ENCODE peak calls at places on chromosome 15, in eight cellular contexts. Q is HCEC 1CT; X is NCI-H460; V is NCI-H524; N is H1; B is CD8-positive, alpha-beta memory T cell; C is effector CD4-positive, alpha-beta T cell; M is NCI-H1105. W is an unnamed sample.

GRCh38 chr15:33034588-33034987 is 159.9 kb downstream of the FMN1 start:
- DNase-seq in X (no peak), Q (no peak), B (no peak), C (no peak), N (no peak), M (no peak), V (no peak), W (no peak)

GRCh38 chr15:42033214-42033873 is 12.5 kb upstream of the PLA2G4E start:
- DNase-seq in C (no peak), B (no peak), X (no peak), M (no peak), Q (no peak), N (no peak), V (no peak), W (no peak)

GRCh38 chr15:57395292-57395691 is 19.0 kb downstream of the CGNL1 start:
- DNase-seq in Q (peak; percentile 67), X (no peak), B (no peak), C (no peak), N (no peak), M (no peak), V (peak; percentile 56), W (peak; percentile 81)

GRCh38 chr15:101139986-101140696 is 111.7 kb downstream of the CHSY1 start:
- DNase-seq in X (no peak), Q (no peak), V (no peak), C (no peak), B (no peak), M (no peak), N (no peak), W (no peak)

GRCh38 chr15:98815207-98815606 is 166.9 kb downstream of the IGF1R start:
- DNase-seq in X (no peak), M (no peak), N (no peak), Q (no peak), C (no peak), B (no peak), V (no peak), W (no peak)

GRCh38 chr15:101012326-101013040 is 93.3 kb downstream of the LRRK1 start:
- DNase-seq in C (no peak), M (no peak), N (peak; percentile 46), V (no peak), X (no peak), Q (no peak), B (no peak), W (no peak)

GRCh38 chr15:45157974-45158373 is 28.2 kb downstream of the DUOX1 start:
- DNase-seq in V (no peak), M (no peak), N (no peak), Q (no peak), C (no peak), X (no peak), B (no peak), W (no peak)

GRCh38 chr15:66997212-66997611 is 68.2 kb upstream of the SMAD3 start:
- DNase-seq in N (no peak), C (no peak), Q (peak; percentile 88), M (no peak), B (no peak), X (no peak), V (no peak), W (no peak)

GRCh38 chr15:77002436-77002835 is 7.5 kb downstream of the PSTPIP1 start:
- DNase-seq in M (no peak), N (no peak), X (no peak), B (peak; percentile 47), V (no peak), Q (no peak), C (no peak), W (no peak)

GRCh38 chr15:101060576-101061551 is 141.7 kb downstream of the LRRK1 start:
- DNase-seq in Q (no peak), C (no peak), X (no peak), V (no peak), N (peak; percentile 47), M (no peak), B (no peak), W (no peak)

GRCh38 chr15:59160880-59161593 is 45.6 kb upstream of the LDHAL6B start:
- DNase-seq in M (peak; percentile 80), C (no peak), N (peak; percentile 73), Q (no peak), V (peak; percentile 73), B (no peak), X (peak; percentile 25), W (no peak)

GRCh38 chr15:69896606-69897005 is 201.1 kb downstream of the TLE3 start:
- DNase-seq in C (no peak), X (no peak), Q (no peak), M (no peak), N (no peak), V (no peak), B (no peak), W (peak; percentile 6)

GRCh38 chr15:98689431-98689861 is 41.1 kb downstream of the IGF1R start:
- DNase-seq in V (no peak), B (no peak), N (no peak), Q (peak; percentile 56), M (no peak), X (no peak), C (no peak), W (no peak)

GRCh38 chr15:42083605-42083908 is 10.8 kb downstream of the PLA2G4D start:
- DNase-seq in B (no peak), N (no peak), Q (no peak), V (no peak), X (no peak), M (no peak), C (no peak), W (no peak)